ENCODE peak calls at places on chromosomes 16 and 17, in six cellular contexts. B, A, P, T, U and W are unnamed samples.

GRCh38 chr16:15942901-15943690 is 6.3 kb upstream of the ABCC1 start:
- DNase-seq in B (no peak), A (no peak), P (no peak), T (no peak), U (no peak), W (no peak)

GRCh38 chr17:77365584-77366186 is 224.9 kb downstream of the SEC14L1 start:
- DNase-seq in B (peak; percentile 93), A (no peak), P (no peak), T (no peak), U (peak; percentile 92), W (no peak)

GRCh38 chr16:31700200-31700529 is 172.5 kb downstream of the AHSP start:
- DNase-seq in B (no peak), A (no peak), P (no peak), T (peak; percentile 94), U (no peak), W (no peak)

GRCh38 chr17:70871180-70871818 is 702.0 kb downstream of the KCNJ2 start:
- DNase-seq in B (no peak), A (no peak), P (no peak), T (no peak), U (no peak), W (no peak)

GRCh38 chr17:66944365-66945203 is 19.9 kb upstream of the CACNG4 start:
- DNase-seq in B (peak; percentile 38), A (no peak), P (no peak), T (peak; percentile 36), U (peak; percentile 27), W (no peak)

GRCh38 chr16:54066451-54067056 is 220.0 kb downstream of the IRX3 start:
- DNase-seq in B (peak; percentile 5), A (no peak), P (no peak), T (no peak), U (no peak), W (no peak)

GRCh38 chr16:55465077-55465896 is 13.7 kb upstream of the MMP2 start:
- DNase-seq in B (peak; percentile 79), A (peak; percentile 98), P (peak; percentile 83), T (peak; percentile 88), U (peak; percentile 79), W (peak; percentile 92)

GRCh38 chr16:29765167-29766032 is 12.7 kb upstream of the ZG16 start:
- DNase-seq in B (no peak), A (no peak), P (no peak), T (no peak), U (no peak), W (no peak)

GRCh38 chr17:42514867-42515266 is 21.2 kb upstream of the NAGLU start:
- DNase-seq in B (no peak), A (no peak), P (no peak), T (no peak), U (no peak), W (no peak)

GRCh38 chr16:2938206-2938605 is 25.9 kb upstream of the KREMEN2 start:
- DNase-seq in B (no peak), A (no peak), P (no peak), T (no peak), U (no peak), W (no peak)

GRCh38 chr16:4272114-4272954 is 489 bp downstream of the TFAP4 start:
- DNase-seq in B (no peak), A (peak; percentile 69), P (peak; percentile 26), T (peak; percentile 62), U (peak; percentile 65), W (peak; percentile 51)

GRCh38 chr17:19021622-19022083 is 17.1 kb upstream of the FAM83G start:
- DNase-seq in B (no peak), A (peak; percentile 81), P (no peak), T (peak; percentile 74), U (no peak), W (no peak)

GRCh38 chr17:1908699-1909309 is 79.0 kb downstream of the RPA1 start:
- DNase-seq in B (peak; percentile 73), A (no peak), P (peak; percentile 50), T (peak; percentile 78), U (peak; percentile 77), W (peak; percentile 69)

GRCh38 chr17:4035081-4035680 is 70.9 kb upstream of the ATP2A3 start:
- DNase-seq in B (no peak), A (no peak), P (no peak), T (no peak), U (no peak), W (no peak)

GRCh38 chr17:78359216-78359935 is 501 bp downstream of the SOCS3 start:
- DNase-seq in B (no peak), A (peak; percentile 68), P (peak; percentile 31), T (peak; percentile 52), U (no peak), W (no peak)

GRCh38 chr17:39675390-39676082 is 7.3 kb downstream of the PNMT start:
- DNase-seq in B (no peak), A (no peak), P (no peak), T (no peak), U (no peak), W (no peak)
- H3K14ac ChIP-seq in B (no peak overlapping the region), A (no peak overlapping the region), P (peak overlapping the region; percentile 37), T (no peak overlapping the region), U (no peak overlapping the region), W (no peak overlapping the region)

DNA sequence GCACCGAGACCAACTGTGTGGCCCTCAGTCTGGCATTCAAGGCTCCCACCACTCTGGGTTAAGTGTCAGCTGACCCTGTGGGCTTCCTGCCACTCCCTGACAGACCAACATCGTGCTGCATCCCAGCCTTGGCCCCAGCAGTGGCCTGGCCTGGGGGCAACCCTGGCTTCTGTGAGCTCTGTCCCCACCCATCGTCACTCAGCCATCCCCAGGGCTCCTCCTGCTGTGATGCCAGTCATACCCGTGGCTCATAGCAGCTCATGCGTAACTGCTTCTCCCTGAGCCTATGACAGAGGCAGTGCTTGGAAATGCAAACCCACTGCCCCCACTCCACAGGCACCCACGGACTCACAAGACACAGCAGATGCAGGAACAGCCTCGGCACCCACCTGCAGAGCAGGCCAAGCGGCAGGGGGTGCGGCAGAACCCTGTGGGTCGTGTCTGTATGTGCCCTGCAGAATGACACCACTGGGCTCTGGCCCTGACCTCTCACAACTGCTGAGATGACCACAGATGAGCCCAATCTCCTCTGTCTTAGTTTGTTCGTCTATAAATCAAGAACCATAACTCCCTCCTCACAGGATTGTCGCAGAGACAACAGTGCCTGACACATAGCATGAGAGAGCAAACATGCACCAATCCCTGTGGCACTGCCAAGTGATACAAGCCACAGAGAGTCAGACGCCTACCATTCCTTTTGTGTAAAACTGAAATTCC is 26.6 kb downstream of the PIEZO1 start:
- DNase-seq in B (no peak), A (no peak), P (no peak), T (no peak), U (no peak), W (no peak)
- H3K14ac ChIP-seq in B (peak overlapping the region; percentile 38), A (no peak overlapping the region), P (no peak overlapping the region), T (no peak overlapping the region), U (no peak overlapping the region), W (no peak overlapping the region)

GRCh38 chr17:81987161-81987770 is 9.8 kb downstream of the ASPSCR1 start:
- DNase-seq in B (no peak), A (no peak), P (peak; percentile 82), T (no peak), U (no peak), W (no peak)
- H3K14ac ChIP-seq in B (no peak overlapping the region), A (no peak overlapping the region), P (no peak overlapping the region), T (no peak overlapping the region), U (no peak overlapping the region), W (no peak overlapping the region)

GRCh38 chr16:21075252-21075651 is 75.4 kb downstream of the DNAH3 start:
- DNase-seq in B (no peak), A (no peak), P (no peak), T (no peak), U (no peak), W (no peak)
- H3K14ac ChIP-seq in B (no peak overlapping the region), A (no peak overlapping the region), P (no peak overlapping the region), T (no peak overlapping the region), U (no peak overlapping the region), W (no peak overlapping the region)

GRCh38 chr16:11143741-11144035 is 112.3 kb downstream of the SOCS1 start:
- DNase-seq in B (no peak), A (no peak), P (no peak), T (no peak), U (no peak), W (no peak)

GRCh38 chr16:11140867-11141266 is 115.1 kb downstream of the SOCS1 start:
- DNase-seq in B (no peak), A (no peak), P (no peak), T (peak; percentile 21), U (no peak), W (no peak)

GRCh38 chr16:11141409-11142260 is 114.4 kb downstream of the SOCS1 start:
- DNase-seq in B (no peak), A (no peak), P (no peak), T (no peak), U (no peak), W (no peak)

GRCh38 chr16:11142951-11143740 is 112.9 kb downstream of the SOCS1 start:
- DNase-seq in B (no peak), A (no peak), P (no peak), T (no peak), U (no peak), W (no peak)

DNA sequence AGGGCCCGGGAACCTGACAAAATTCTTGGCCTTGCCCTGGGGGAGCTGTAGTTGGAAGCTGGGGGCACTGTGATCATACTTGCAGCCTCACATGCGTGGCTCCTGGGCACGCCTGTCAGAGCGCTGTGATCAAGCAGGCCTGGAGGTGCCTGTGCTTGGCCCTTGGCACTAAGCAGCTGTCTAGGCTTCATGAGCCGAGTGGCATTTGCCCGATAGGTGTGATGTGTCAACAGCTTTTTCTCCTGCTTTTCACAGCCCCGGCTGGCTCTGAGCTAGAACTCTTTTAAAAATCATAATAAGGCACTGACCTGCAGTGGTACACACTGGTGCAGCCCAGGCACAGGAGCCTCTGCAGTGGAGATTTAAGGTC is 113.8 kb downstream of the SOCS1 start:
- DNase-seq in B (no peak), A (no peak), P (no peak), T (no peak), U (no peak), W (no peak)
- H3K14ac ChIP-seq in B (no peak overlapping the region), A (no peak overlapping the region), P (no peak overlapping the region), T (no peak overlapping the region), U (no peak overlapping the region), W (no peak overlapping the region)